ENCODE peak calls at places on chromosomes 4 and X, in seven cellular contexts. One of them, this sample, is unnamed. For H3K4me1, the result is how much of the 10 kb centered on the place peaks cover.

GRCh38 chr4:13998850-13999249 is 371.3 kb upstream of the BOD1L1 start:
- DNase-seq in tibial nerve: no peak
- DNase-seq in right atrium auricular region: no peak
- DNase-seq in mammary epithelial cell: no peak
- DNase-seq in lower lobe of right lung: no peak
- DNase-seq in H9: no peak
- DNase-seq in left lung: no peak
- DNase-seq in this sample: no peak

GRCh38 chr4:3675251-3676115 is 90.7 kb upstream of the ADRA2C start:
- DNase-seq in right atrium auricular region: no peak
- DNase-seq in mammary epithelial cell: no peak
- DNase-seq in tibial nerve: no peak
- DNase-seq in lower lobe of right lung: peak
- DNase-seq in left lung: peak
- DNase-seq in H9: peak
- DNase-seq in this sample: no peak

GRCh38 chrX:24767557-24767956 is 73.8 kb downstream of the POLA1 start:
- DNase-seq in tibial nerve: no peak
- DNase-seq in lower lobe of right lung: no peak
- DNase-seq in H9: no peak
- DNase-seq in right atrium auricular region: no peak
- DNase-seq in left lung: no peak
- DNase-seq in mammary epithelial cell: no peak
- DNase-seq in this sample: no peak

GRCh38 chr4:138056541-138056940 is 185.6 kb downstream of the SLC7A11 start:
- DNase-seq in tibial nerve: no peak
- DNase-seq in left lung: no peak
- DNase-seq in right atrium auricular region: no peak
- DNase-seq in H9: no peak
- DNase-seq in lower lobe of right lung: no peak
- DNase-seq in mammary epithelial cell: no peak
- DNase-seq in this sample: no peak

GRCh38 chr4:152352645-152353116 is 183.2 kb downstream of the FBXW7 start:
- DNase-seq in left lung: no peak
- DNase-seq in lower lobe of right lung: no peak
- DNase-seq in tibial nerve: peak
- DNase-seq in H9: peak
- DNase-seq in mammary epithelial cell: peak
- DNase-seq in right atrium auricular region: peak
- DNase-seq in this sample: peak

GRCh38 chr4:128134925-128135324 is 73.8 kb downstream of the LARP1B start:
- DNase-seq in tibial nerve: no peak
- DNase-seq in right atrium auricular region: no peak
- DNase-seq in H9: no peak
- DNase-seq in mammary epithelial cell: no peak
- DNase-seq in lower lobe of right lung: no peak
- DNase-seq in left lung: no peak
- DNase-seq in this sample: no peak

GRCh38 chr4:675980-676870 is 1.9 kb downstream of the MYL5 start:
- DNase-seq in tibial nerve: no peak
- DNase-seq in H9: peak
- DNase-seq in lower lobe of right lung: no peak
- DNase-seq in mammary epithelial cell: no peak
- DNase-seq in left lung: peak
- DNase-seq in right atrium auricular region: no peak
- DNase-seq in this sample: peak

GRCh38 chr4:815464-816146 is 10.3 kb downstream of the CPLX1 start:
- DNase-seq in left lung: no peak
- DNase-seq in tibial nerve: no peak
- DNase-seq in lower lobe of right lung: peak
- DNase-seq in H9: no peak
- DNase-seq in mammary epithelial cell: no peak
- DNase-seq in right atrium auricular region: no peak
- DNase-seq in this sample: no peak

GRCh38 chr4:88350786-88351185 is 27.9 kb upstream of the HERC6 start:
- DNase-seq in lower lobe of right lung: no peak
- DNase-seq in left lung: no peak
- DNase-seq in right atrium auricular region: no peak
- DNase-seq in H9: no peak
- DNase-seq in mammary epithelial cell: no peak
- DNase-seq in tibial nerve: no peak
- DNase-seq in this sample: no peak

GRCh38 chr4:13193662-13194061 is 290.5 kb downstream of the RAB28 start:
- DNase-seq in mammary epithelial cell: no peak
- DNase-seq in left lung: no peak
- DNase-seq in lower lobe of right lung: no peak
- DNase-seq in tibial nerve: no peak
- DNase-seq in right atrium auricular region: no peak
- DNase-seq in H9: no peak
- DNase-seq in this sample: no peak

GRCh38 chr4:186587416-186588018 is 32.1 kb upstream of the MTNR1A start:
- DNase-seq in H9: peak
- DNase-seq in tibial nerve: peak
- DNase-seq in right atrium auricular region: peak
- DNase-seq in left lung: no peak
- DNase-seq in lower lobe of right lung: peak
- DNase-seq in mammary epithelial cell: no peak
- DNase-seq in this sample: peak

GRCh38 chrX:129577877-129578276 is 37.8 kb downstream of the OCRL start:
- DNase-seq in tibial nerve: no peak
- DNase-seq in left lung: no peak
- DNase-seq in lower lobe of right lung: no peak
- DNase-seq in mammary epithelial cell: no peak
- DNase-seq in H9: no peak
- DNase-seq in right atrium auricular region: no peak
- DNase-seq in this sample: no peak

GRCh38 chr4:25155957-25156356 is 4.3 kb downstream of the SEPSECS start:
- DNase-seq in tibial nerve: no peak
- DNase-seq in mammary epithelial cell: no peak
- DNase-seq in lower lobe of right lung: no peak
- DNase-seq in right atrium auricular region: no peak
- DNase-seq in H9: no peak
- DNase-seq in left lung: no peak
- DNase-seq in this sample: no peak

GRCh38 chrX:37787353-37787869 is 7.6 kb downstream of the CYBB start:
- DNase-seq in H9: no peak
- DNase-seq in right atrium auricular region: no peak
- DNase-seq in lower lobe of right lung: no peak
- DNase-seq in tibial nerve: no peak
- DNase-seq in left lung: no peak
- DNase-seq in mammary epithelial cell: no peak
- DNase-seq in this sample: peak

GRCh38 chr4:102061133-102061532 is 270.6 kb downstream of the BANK1 start:
- DNase-seq in mammary epithelial cell: no peak
- DNase-seq in H9: no peak
- DNase-seq in tibial nerve: no peak
- DNase-seq in lower lobe of right lung: no peak
- DNase-seq in right atrium auricular region: no peak
- DNase-seq in left lung: no peak
- DNase-seq in this sample: no peak

GRCh38 chrX:19085975-19086772 is 36.1 kb downstream of the ADGRG2 start:
- DNase-seq in H9: no peak
- DNase-seq in right atrium auricular region: no peak
- DNase-seq in tibial nerve: no peak
- DNase-seq in lower lobe of right lung: peak
- DNase-seq in mammary epithelial cell: no peak
- DNase-seq in left lung: no peak
- DNase-seq in this sample: peak

GRCh38 chr4:138330531-138330930 is 88.4 kb upstream of the SLC7A11 start:
- DNase-seq in left lung: no peak
- DNase-seq in H9: no peak
- DNase-seq in tibial nerve: no peak
- DNase-seq in mammary epithelial cell: no peak
- DNase-seq in lower lobe of right lung: no peak
- DNase-seq in right atrium auricular region: no peak
- DNase-seq in this sample: no peak

GRCh38 chr4:8269535-8270417 is at the start of gene HTRA3:
- DNase-seq in mammary epithelial cell: no peak
- DNase-seq in right atrium auricular region: peak
- DNase-seq in lower lobe of right lung: no peak
- DNase-seq in left lung: no peak
- DNase-seq in H9: peak
- DNase-seq in tibial nerve: no peak
- DNase-seq in this sample: no peak

GRCh38 chr4:120703908-120704307 is 218.6 kb downstream of the PRDM5 start:
- DNase-seq in left lung: no peak
- DNase-seq in lower lobe of right lung: no peak
- DNase-seq in mammary epithelial cell: no peak
- DNase-seq in tibial nerve: no peak
- DNase-seq in right atrium auricular region: no peak
- DNase-seq in H9: no peak
- DNase-seq in this sample: no peak

GRCh38 chr4:111890412-111890811 is 254.8 kb upstream of the FAM241A start:
- DNase-seq in H9: no peak
- DNase-seq in left lung: no peak
- DNase-seq in lower lobe of right lung: no peak
- DNase-seq in tibial nerve: no peak
- DNase-seq in mammary epithelial cell: no peak
- DNase-seq in right atrium auricular region: no peak
- DNase-seq in this sample: no peak

GRCh38 chr4:173258866-173259265 is 75.3 kb downstream of the HMGB2 start:
- DNase-seq in tibial nerve: no peak
- DNase-seq in lower lobe of right lung: no peak
- DNase-seq in right atrium auricular region: no peak
- DNase-seq in left lung: no peak
- DNase-seq in mammary epithelial cell: no peak
- DNase-seq in H9: no peak
- DNase-seq in this sample: no peak

DNA sequence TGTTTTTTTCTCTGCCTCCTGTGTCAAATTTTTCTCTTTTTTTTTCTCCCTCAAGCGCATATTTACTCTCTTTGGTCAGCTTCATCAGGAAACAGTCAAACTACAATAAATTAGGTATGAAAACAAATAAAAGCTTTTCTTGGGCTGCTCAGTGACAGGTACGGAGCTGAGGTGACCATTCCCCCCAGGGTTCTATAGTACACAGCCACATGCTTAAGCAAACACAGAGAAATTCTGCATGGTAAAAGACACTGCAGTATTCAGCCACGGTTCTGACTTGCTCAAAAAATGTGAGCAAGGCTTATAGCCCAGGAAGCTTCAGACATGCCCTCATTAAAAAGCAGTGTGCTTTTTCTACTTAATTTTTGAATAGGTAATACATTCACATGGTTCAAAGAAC is 138.5 kb downstream of the GRIA3 start:
- DNase-seq in left lung: no peak
- DNase-seq in lower lobe of right lung: no peak
- DNase-seq in right atrium auricular region: no peak
- DNase-seq in tibial nerve: no peak
- DNase-seq in mammary epithelial cell: no peak
- DNase-seq in H9: no peak
- DNase-seq in this sample: no peak
- H3K4me1 ChIP-seq in left lung: under half
- H3K4me1 ChIP-seq in lower lobe of right lung: under half
- H3K4me1 ChIP-seq in right atrium auricular region: under half
- H3K4me1 ChIP-seq in tibial nerve: under half
- H3K4me1 ChIP-seq in mammary epithelial cell: under half
- H3K4me1 ChIP-seq in H9: under half
- H3K4me1 ChIP-seq in this sample: under half

DNA sequence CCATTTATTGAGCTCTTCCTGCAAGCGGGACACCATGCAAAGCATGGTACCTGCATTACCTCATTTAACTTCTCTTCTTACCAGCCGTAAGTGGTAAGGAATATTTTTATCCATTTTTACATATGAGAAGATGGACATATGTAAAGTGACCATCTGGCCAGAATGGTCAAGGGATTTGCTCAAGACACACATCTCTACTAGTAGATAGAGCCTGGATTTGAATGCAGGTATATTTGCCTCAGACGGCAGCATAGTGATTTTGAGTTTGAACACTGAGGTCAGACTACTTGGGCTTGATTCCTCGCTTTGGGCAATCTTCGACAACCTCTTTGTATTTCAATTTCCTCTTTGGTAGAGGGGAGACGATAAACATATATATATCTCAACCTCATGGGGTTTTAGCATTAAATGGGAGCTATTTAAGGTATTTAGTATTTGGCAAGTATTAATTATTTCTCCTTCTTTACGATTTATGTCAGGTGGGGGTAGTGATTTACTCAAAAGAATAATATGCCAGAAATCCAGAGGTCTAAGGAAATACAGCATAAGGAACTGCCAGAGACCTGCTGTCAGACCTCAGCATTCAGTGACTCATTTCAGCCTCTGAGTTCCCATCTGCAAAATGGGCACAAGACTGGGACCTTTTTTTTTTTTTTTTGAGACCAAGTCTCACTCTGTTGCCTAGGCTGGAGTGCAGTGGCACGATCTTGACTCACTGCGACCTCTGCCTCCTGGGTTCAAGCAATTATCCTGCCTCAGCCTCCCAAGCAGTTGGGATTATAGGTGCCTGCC is 34.6 kb upstream of the CHRNA9 start:
- DNase-seq in H9: no peak
- DNase-seq in lower lobe of right lung: no peak
- DNase-seq in mammary epithelial cell: no peak
- DNase-seq in left lung: no peak
- DNase-seq in right atrium auricular region: no peak
- DNase-seq in tibial nerve: no peak
- DNase-seq in this sample: peak
- H3K4me1 ChIP-seq in H9: under half
- H3K4me1 ChIP-seq in lower lobe of right lung: under half
- H3K4me1 ChIP-seq in mammary epithelial cell: under half
- H3K4me1 ChIP-seq in left lung: under half
- H3K4me1 ChIP-seq in right atrium auricular region: under half
- H3K4me1 ChIP-seq in tibial nerve: under half
- H3K4me1 ChIP-seq in this sample: under half

GRCh38 chr4:95522682-95523410 is 25.9 kb downstream of the UNC5C start:
- DNase-seq in H9: no peak
- DNase-seq in left lung: no peak
- DNase-seq in tibial nerve: no peak
- DNase-seq in lower lobe of right lung: no peak
- DNase-seq in right atrium auricular region: no peak
- DNase-seq in mammary epithelial cell: no peak
- DNase-seq in this sample: no peak
- H3K4me1 ChIP-seq in H9: under half
- H3K4me1 ChIP-seq in left lung: under half
- H3K4me1 ChIP-seq in tibial nerve: under half
- H3K4me1 ChIP-seq in lower lobe of right lung: under half
- H3K4me1 ChIP-seq in right atrium auricular region: under half
- H3K4me1 ChIP-seq in mammary epithelial cell: under half
- H3K4me1 ChIP-seq in this sample: under half

GRCh38 chr4:20431422-20432014 is 179.8 kb downstream of the SLIT2 start:
- DNase-seq in mammary epithelial cell: no peak
- DNase-seq in tibial nerve: no peak
- DNase-seq in lower lobe of right lung: no peak
- DNase-seq in right atrium auricular region: no peak
- DNase-seq in left lung: no peak
- DNase-seq in H9: no peak
- DNase-seq in this sample: no peak

GRCh38 chr4:20430555-20430954 is 178.8 kb downstream of the SLIT2 start:
- DNase-seq in H9: no peak
- DNase-seq in left lung: no peak
- DNase-seq in right atrium auricular region: no peak
- DNase-seq in lower lobe of right lung: no peak
- DNase-seq in tibial nerve: no peak
- DNase-seq in mammary epithelial cell: peak
- DNase-seq in this sample: no peak

GRCh38 chr4:20433101-20433705 is 181.5 kb downstream of the SLIT2 start:
- DNase-seq in right atrium auricular region: no peak
- DNase-seq in H9: no peak
- DNase-seq in tibial nerve: no peak
- DNase-seq in lower lobe of right lung: no peak
- DNase-seq in left lung: no peak
- DNase-seq in mammary epithelial cell: no peak
- DNase-seq in this sample: no peak

GRCh38 chr4:20428410-20429160 is 176.9 kb downstream of the SLIT2 start:
- DNase-seq in tibial nerve: no peak
- DNase-seq in lower lobe of right lung: no peak
- DNase-seq in mammary epithelial cell: no peak
- DNase-seq in left lung: no peak
- DNase-seq in right atrium auricular region: no peak
- DNase-seq in H9: no peak
- DNase-seq in this sample: peak

GRCh38 chr4:20432098-20432497 is 180.4 kb downstream of the SLIT2 start:
- DNase-seq in left lung: no peak
- DNase-seq in right atrium auricular region: no peak
- DNase-seq in H9: no peak
- DNase-seq in lower lobe of right lung: no peak
- DNase-seq in mammary epithelial cell: no peak
- DNase-seq in tibial nerve: no peak
- DNase-seq in this sample: no peak
- H3K4me1 ChIP-seq in left lung: under half
- H3K4me1 ChIP-seq in right atrium auricular region: under half
- H3K4me1 ChIP-seq in H9: under half
- H3K4me1 ChIP-seq in lower lobe of right lung: under half
- H3K4me1 ChIP-seq in mammary epithelial cell: under half
- H3K4me1 ChIP-seq in tibial nerve: under half
- H3K4me1 ChIP-seq in this sample: under half

This sample was measured in trophoblast cell.